ENCODE peak calls at places on chromosomes 1 and 21, in six cellular contexts. One of them, this sample, is unnamed. For H3K4me1, the result is how much of the 10 kb centered on the place peaks cover.

GRCh38 chr1:16903054-16903453 is 7.3 kb downstream of the RNU1-2 start:
- DNase-seq in colonic mucosa: no peak
- DNase-seq in heart right ventricle: no peak
- DNase-seq in naive thymus-derived CD4-positive, alpha-beta T cell: no peak
- DNase-seq in left lung: no peak
- DNase-seq in uterus: no peak
- DNase-seq in this sample: no peak

GRCh38 chr1:151819227-151819835 is 12.3 kb downstream of the RORC start:
- DNase-seq in colonic mucosa: no peak
- DNase-seq in left lung: no peak
- DNase-seq in naive thymus-derived CD4-positive, alpha-beta T cell: no peak
- DNase-seq in heart right ventricle: no peak
- DNase-seq in uterus: no peak
- DNase-seq in this sample: no peak

GRCh38 chr1:166490437-166490784 is 323.6 kb upstream of the FAM78B start:
- DNase-seq in heart right ventricle: no peak
- DNase-seq in naive thymus-derived CD4-positive, alpha-beta T cell: no peak
- DNase-seq in colonic mucosa: no peak
- DNase-seq in left lung: no peak
- DNase-seq in uterus: no peak
- DNase-seq in this sample: no peak

GRCh38 chr21:41396452-41397107 is 29.5 kb upstream of the MX1 start:
- DNase-seq in naive thymus-derived CD4-positive, alpha-beta T cell: no peak
- DNase-seq in colonic mucosa: peak
- DNase-seq in left lung: peak
- DNase-seq in heart right ventricle: no peak
- DNase-seq in uterus: no peak
- DNase-seq in this sample: peak

GRCh38 chr1:175319912-175320230 is 127.3 kb upstream of the KIAA0040 start:
- DNase-seq in colonic mucosa: no peak
- DNase-seq in heart right ventricle: no peak
- DNase-seq in uterus: no peak
- DNase-seq in left lung: no peak
- DNase-seq in naive thymus-derived CD4-positive, alpha-beta T cell: no peak
- DNase-seq in this sample: no peak

GRCh38 chr1:68174173-68175113 is 57.9 kb downstream of the WLS start:
- DNase-seq in naive thymus-derived CD4-positive, alpha-beta T cell: no peak
- DNase-seq in uterus: peak
- DNase-seq in heart right ventricle: peak
- DNase-seq in colonic mucosa: peak
- DNase-seq in left lung: no peak
- DNase-seq in this sample: peak

GRCh38 chr1:7373936-7374760 is 396.9 kb upstream of the VAMP3 start:
- DNase-seq in colonic mucosa: no peak
- DNase-seq in heart right ventricle: no peak
- DNase-seq in uterus: no peak
- DNase-seq in left lung: no peak
- DNase-seq in naive thymus-derived CD4-positive, alpha-beta T cell: no peak
- DNase-seq in this sample: no peak

GRCh38 chr1:41434748-41435449 is 49.6 kb downstream of the EDN2 start:
- DNase-seq in colonic mucosa: no peak
- DNase-seq in uterus: no peak
- DNase-seq in heart right ventricle: no peak
- DNase-seq in left lung: no peak
- DNase-seq in naive thymus-derived CD4-positive, alpha-beta T cell: no peak
- DNase-seq in this sample: no peak

GRCh38 chr1:210377934-210378333 is 49.2 kb downstream of the HHAT start:
- DNase-seq in left lung: no peak
- DNase-seq in colonic mucosa: no peak
- DNase-seq in naive thymus-derived CD4-positive, alpha-beta T cell: no peak
- DNase-seq in uterus: no peak
- DNase-seq in heart right ventricle: no peak
- DNase-seq in this sample: no peak

GRCh38 chr21:43613755-43614638 is 45.3 kb downstream of the HSF2BP start:
- DNase-seq in colonic mucosa: no peak
- DNase-seq in left lung: no peak
- DNase-seq in naive thymus-derived CD4-positive, alpha-beta T cell: no peak
- DNase-seq in uterus: no peak
- DNase-seq in heart right ventricle: no peak
- DNase-seq in this sample: no peak

GRCh38 chr1:25683731-25684130 is 67.1 kb downstream of the MAN1C1 start:
- DNase-seq in naive thymus-derived CD4-positive, alpha-beta T cell: no peak
- DNase-seq in left lung: no peak
- DNase-seq in colonic mucosa: no peak
- DNase-seq in heart right ventricle: no peak
- DNase-seq in uterus: no peak
- DNase-seq in this sample: no peak

GRCh38 chr1:13823126-13823880 is 123.3 kb downstream of the PRDM2 start:
- DNase-seq in uterus: no peak
- DNase-seq in naive thymus-derived CD4-positive, alpha-beta T cell: no peak
- DNase-seq in colonic mucosa: peak
- DNase-seq in heart right ventricle: no peak
- DNase-seq in left lung: no peak
- DNase-seq in this sample: no peak

GRCh38 chr1:161374373-161374772 is 6.7 kb upstream of the CFAP126 start:
- DNase-seq in heart right ventricle: no peak
- DNase-seq in colonic mucosa: no peak
- DNase-seq in left lung: no peak
- DNase-seq in naive thymus-derived CD4-positive, alpha-beta T cell: no peak
- DNase-seq in uterus: no peak
- DNase-seq in this sample: no peak

GRCh38 chr21:44869860-44870747 is 3.4 kb downstream of the PTTG1IP start:
- DNase-seq in uterus: peak
- DNase-seq in naive thymus-derived CD4-positive, alpha-beta T cell: no peak
- DNase-seq in colonic mucosa: no peak
- DNase-seq in left lung: no peak
- DNase-seq in heart right ventricle: peak
- DNase-seq in this sample: peak

GRCh38 chr21:22981819-22982218 is 1983.6 kb downstream of the NCAM2 start:
- DNase-seq in heart right ventricle: no peak
- DNase-seq in colonic mucosa: no peak
- DNase-seq in left lung: no peak
- DNase-seq in naive thymus-derived CD4-positive, alpha-beta T cell: no peak
- DNase-seq in uterus: no peak
- DNase-seq in this sample: no peak

GRCh38 chr1:232472485-232473041 is 157.4 kb downstream of the SIPA1L2 start:
- DNase-seq in heart right ventricle: no peak
- DNase-seq in left lung: no peak
- DNase-seq in colonic mucosa: no peak
- DNase-seq in uterus: no peak
- DNase-seq in naive thymus-derived CD4-positive, alpha-beta T cell: no peak
- DNase-seq in this sample: no peak

GRCh38 chr1:19903621-19904020 is 19.8 kb downstream of the PLA2G2E start:
- DNase-seq in colonic mucosa: no peak
- DNase-seq in uterus: no peak
- DNase-seq in heart right ventricle: no peak
- DNase-seq in naive thymus-derived CD4-positive, alpha-beta T cell: no peak
- DNase-seq in left lung: no peak
- DNase-seq in this sample: no peak

GRCh38 chr1:159177273-159177907 is 6.0 kb downstream of the CADM3 start:
- DNase-seq in heart right ventricle: no peak
- DNase-seq in colonic mucosa: peak
- DNase-seq in naive thymus-derived CD4-positive, alpha-beta T cell: no peak
- DNase-seq in uterus: no peak
- DNase-seq in left lung: no peak
- DNase-seq in this sample: peak

GRCh38 chr21:28069446-28069845 is 923.2 kb downstream of the LTN1 start:
- DNase-seq in uterus: no peak
- DNase-seq in colonic mucosa: no peak
- DNase-seq in naive thymus-derived CD4-positive, alpha-beta T cell: no peak
- DNase-seq in left lung: no peak
- DNase-seq in heart right ventricle: no peak
- DNase-seq in this sample: no peak

GRCh38 chr1:3921786-3922185 is 21.7 kb upstream of the C1orf174 start:
- DNase-seq in uterus: no peak
- DNase-seq in colonic mucosa: no peak
- DNase-seq in heart right ventricle: no peak
- DNase-seq in left lung: no peak
- DNase-seq in naive thymus-derived CD4-positive, alpha-beta T cell: no peak
- DNase-seq in this sample: no peak

GRCh38 chr1:104702731-104703130 is 953.0 kb downstream of the AMY1C start:
- DNase-seq in left lung: no peak
- DNase-seq in naive thymus-derived CD4-positive, alpha-beta T cell: no peak
- DNase-seq in colonic mucosa: no peak
- DNase-seq in uterus: no peak
- DNase-seq in heart right ventricle: no peak
- DNase-seq in this sample: no peak

GRCh38 chr1:36085126-36085525 is 1.2 kb downstream of the TEKT2 start:
- DNase-seq in uterus: no peak
- DNase-seq in heart right ventricle: no peak
- DNase-seq in naive thymus-derived CD4-positive, alpha-beta T cell: no peak
- DNase-seq in colonic mucosa: no peak
- DNase-seq in left lung: peak
- DNase-seq in this sample: no peak

GRCh38 chr1:2300851-2301606 is 72.9 kb downstream of the SKI start:
- DNase-seq in heart right ventricle: peak
- DNase-seq in uterus: peak
- DNase-seq in left lung: peak
- DNase-seq in naive thymus-derived CD4-positive, alpha-beta T cell: peak
- DNase-seq in colonic mucosa: peak
- DNase-seq in this sample: peak

GRCh38 chr1:170162385-170163226 is 16.8 kb downstream of the NTMT2 start:
- DNase-seq in left lung: no peak
- DNase-seq in colonic mucosa: no peak
- DNase-seq in naive thymus-derived CD4-positive, alpha-beta T cell: no peak
- DNase-seq in heart right ventricle: no peak
- DNase-seq in uterus: peak
- DNase-seq in this sample: no peak

GRCh38 chr21:37849703-37850102 is 66.6 kb downstream of the KCNJ6 start:
- DNase-seq in colonic mucosa: no peak
- DNase-seq in left lung: no peak
- DNase-seq in heart right ventricle: no peak
- DNase-seq in naive thymus-derived CD4-positive, alpha-beta T cell: no peak
- DNase-seq in uterus: no peak
- DNase-seq in this sample: no peak

GRCh38 chr1:229132106-229132443 is 138.8 kb upstream of the RAB4A start:
- DNase-seq in naive thymus-derived CD4-positive, alpha-beta T cell: no peak
- DNase-seq in heart right ventricle: no peak
- DNase-seq in colonic mucosa: no peak
- DNase-seq in uterus: no peak
- DNase-seq in left lung: no peak
- DNase-seq in this sample: no peak

GRCh38 chr1:156948708-156949107 is 28.3 kb downstream of the LRRC71 start:
- DNase-seq in heart right ventricle: no peak
- DNase-seq in uterus: no peak
- DNase-seq in left lung: no peak
- DNase-seq in naive thymus-derived CD4-positive, alpha-beta T cell: no peak
- DNase-seq in colonic mucosa: no peak
- DNase-seq in this sample: no peak

GRCh38 chr1:166165661-166166399 is 971 bp downstream of the FAM78B start:
- DNase-seq in heart right ventricle: peak
- DNase-seq in left lung: peak
- DNase-seq in naive thymus-derived CD4-positive, alpha-beta T cell: no peak
- DNase-seq in uterus: peak
- DNase-seq in colonic mucosa: peak
- DNase-seq in this sample: peak

GRCh38 chr1:36070349-36070748 is 13.5 kb upstream of the TEKT2 start:
- DNase-seq in uterus: no peak
- DNase-seq in heart right ventricle: no peak
- DNase-seq in left lung: no peak
- DNase-seq in naive thymus-derived CD4-positive, alpha-beta T cell: no peak
- DNase-seq in colonic mucosa: no peak
- DNase-seq in this sample: no peak

GRCh38 chr1:19559641-19560040 is 74.3 kb upstream of the CAPZB start:
- DNase-seq in heart right ventricle: no peak
- DNase-seq in uterus: no peak
- DNase-seq in naive thymus-derived CD4-positive, alpha-beta T cell: no peak
- DNase-seq in left lung: no peak
- DNase-seq in colonic mucosa: no peak
- DNase-seq in this sample: no peak

GRCh38 chr1:185813401-185813979 is 79.3 kb downstream of the HMCN1 start:
- DNase-seq in heart right ventricle: no peak
- DNase-seq in uterus: no peak
- DNase-seq in naive thymus-derived CD4-positive, alpha-beta T cell: no peak
- DNase-seq in colonic mucosa: peak
- DNase-seq in left lung: no peak
- DNase-seq in this sample: peak

GRCh38 chr1:7384679-7385078 is 386.4 kb upstream of the VAMP3 start:
- DNase-seq in left lung: no peak
- DNase-seq in colonic mucosa: peak
- DNase-seq in naive thymus-derived CD4-positive, alpha-beta T cell: no peak
- DNase-seq in uterus: peak
- DNase-seq in heart right ventricle: no peak
- DNase-seq in this sample: no peak

GRCh38 chr1:204316164-204316563 is 43.6 kb downstream of the PLEKHA6 start:
- DNase-seq in heart right ventricle: no peak
- DNase-seq in colonic mucosa: no peak
- DNase-seq in naive thymus-derived CD4-positive, alpha-beta T cell: no peak
- DNase-seq in uterus: no peak
- DNase-seq in left lung: no peak
- DNase-seq in this sample: no peak
- H3K4me1 ChIP-seq in heart right ventricle: under half
- H3K4me1 ChIP-seq in colonic mucosa: under half
- H3K4me1 ChIP-seq in naive thymus-derived CD4-positive, alpha-beta T cell: under half
- H3K4me1 ChIP-seq in uterus: under half
- H3K4me1 ChIP-seq in left lung: under half
- H3K4me1 ChIP-seq in this sample: under half

GRCh38 chr1:8680628-8681316 is 136.7 kb downstream of the RERE start:
- DNase-seq in heart right ventricle: no peak
- DNase-seq in left lung: no peak
- DNase-seq in naive thymus-derived CD4-positive, alpha-beta T cell: no peak
- DNase-seq in colonic mucosa: no peak
- DNase-seq in uterus: no peak
- DNase-seq in this sample: no peak
- H3K4me1 ChIP-seq in heart right ventricle: under half
- H3K4me1 ChIP-seq in left lung: under half
- H3K4me1 ChIP-seq in naive thymus-derived CD4-positive, alpha-beta T cell: under half
- H3K4me1 ChIP-seq in colonic mucosa: under half
- H3K4me1 ChIP-seq in uterus: under half
- H3K4me1 ChIP-seq in this sample: half or more

GRCh38 chr1:225941949-225942222 is 866 bp upstream of the LEFTY2 start:
- DNase-seq in colonic mucosa: no peak
- DNase-seq in naive thymus-derived CD4-positive, alpha-beta T cell: no peak
- DNase-seq in uterus: no peak
- DNase-seq in left lung: no peak
- DNase-seq in heart right ventricle: no peak
- DNase-seq in this sample: no peak
- H3K4me1 ChIP-seq in colonic mucosa: under half
- H3K4me1 ChIP-seq in naive thymus-derived CD4-positive, alpha-beta T cell: under half
- H3K4me1 ChIP-seq in uterus: under half
- H3K4me1 ChIP-seq in left lung: under half
- H3K4me1 ChIP-seq in heart right ventricle: under half
- H3K4me1 ChIP-seq in this sample: under half

DNA sequence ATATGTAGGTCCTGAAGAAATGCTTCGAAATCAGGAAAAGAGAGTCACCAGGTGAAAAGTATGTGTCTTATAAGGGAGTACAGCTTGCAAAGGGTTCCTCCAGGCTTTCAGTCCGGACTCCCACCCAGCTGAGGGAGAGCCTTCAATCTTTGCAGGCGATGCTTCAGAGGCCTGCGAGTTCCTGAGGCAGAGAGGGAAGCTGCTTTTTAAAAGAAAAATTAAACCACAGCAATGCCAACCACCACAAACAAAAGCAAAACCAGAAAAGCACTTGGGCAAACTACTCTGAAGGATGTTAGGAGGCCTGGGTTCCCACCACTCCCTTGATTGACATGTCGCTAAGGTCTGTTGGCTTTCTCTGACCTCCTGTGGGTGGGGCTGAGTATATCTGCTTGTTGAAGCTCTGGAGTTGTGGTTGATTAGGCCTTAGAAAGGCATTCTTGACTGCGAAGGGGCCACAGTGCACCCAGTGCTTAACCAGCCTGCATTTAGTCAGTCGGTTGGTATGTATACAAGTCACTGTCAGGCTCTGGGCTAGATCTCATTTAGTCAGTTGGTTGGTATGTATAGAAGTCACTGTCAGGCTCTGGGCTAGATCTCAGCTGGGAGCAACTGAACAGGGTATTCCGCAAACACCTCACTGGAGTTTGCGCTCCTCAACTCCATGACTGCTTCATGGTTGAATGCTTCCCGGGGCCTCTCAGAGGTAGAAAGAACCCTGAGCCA is 1.2 kb downstream of the NIPAL3 start:
- DNase-seq in heart right ventricle: no peak
- DNase-seq in uterus: no peak
- DNase-seq in colonic mucosa: peak
- DNase-seq in naive thymus-derived CD4-positive, alpha-beta T cell: peak
- DNase-seq in left lung: no peak
- DNase-seq in this sample: peak
- H3K4me1 ChIP-seq in heart right ventricle: under half
- H3K4me1 ChIP-seq in uterus: under half
- H3K4me1 ChIP-seq in colonic mucosa: under half
- H3K4me1 ChIP-seq in naive thymus-derived CD4-positive, alpha-beta T cell: under half
- H3K4me1 ChIP-seq in left lung: half or more
- H3K4me1 ChIP-seq in this sample: half or more

This sample was measured in transverse colon.